ENCODE peak calls at places on chromosome 22, in five cellular contexts. O, V, B, J and I are unnamed samples.

GRCh38 chr22:22022255-22022840 is 39.8 kb upstream of the TOP3B start:
- DNase-seq in O (no peak), V (no peak), B (no peak), J (no peak), I (no peak)

GRCh38 chr22:37303821-37304274 is 21.5 kb downstream of the CYTH4 start:
- DNase-seq in V (no peak), O (peak), B (no peak), J (no peak), I (peak)

GRCh38 chr22:43337946-43338345 is 5.2 kb downstream of the SCUBE1 start:
- DNase-seq in O (no peak), B (no peak), V (no peak), J (no peak), I (no peak)

GRCh38 chr22:48268293-48268692 is 1505.8 kb downstream of the TBC1D22A start:
- DNase-seq in B (no peak), J (no peak), O (no peak), V (no peak), I (no peak)

GRCh38 chr22:41480397-41480735 is 11.4 kb downstream of the ACO2 start:
- DNase-seq in J (no peak), O (no peak), B (no peak), V (no peak), I (no peak)

GRCh38 chr22:42961815-42962214 is 53.1 kb downstream of the PACSIN2 start:
- DNase-seq in V (no peak), B (no peak), O (peak), J (no peak), I (no peak)

GRCh38 chr22:23714596-23715588 is 24.1 kb downstream of the RGL4 start:
- DNase-seq in V (no peak), O (no peak), B (no peak), J (no peak), I (no peak)

GRCh38 chr22:36816338-36816634 is 549 bp downstream of the PVALB start:
- DNase-seq in V (no peak), O (no peak), J (no peak), B (no peak), I (no peak)

GRCh38 chr22:17717708-17718107 is 56.6 kb downstream of the BID start:
- DNase-seq in J (no peak), V (no peak), B (no peak), O (no peak), I (no peak)

GRCh38 chr22:30829901-30830550 is 135.4 kb downstream of the OSBP2 start:
- DNase-seq in V (peak), B (no peak), J (no peak), O (no peak), I (peak)

GRCh38 chr22:46791201-46791731 is 28.8 kb downstream of the TBC1D22A start:
- DNase-seq in J (peak), V (no peak), B (peak), O (peak), I (peak)